ENCODE peak calls at places on chromosomes 13 and 19, in five cellular contexts. One of them, this sample, is unnamed.

GRCh38 chr13:31160857-31161582 is 684 bp downstream of the HSPH1 start:
- DNase-seq in HCT116: no peak
- DNase-seq in NT2/D1: no peak
- DNase-seq in K562: peak
- DNase-seq in GM12878: peak
- DNase-seq in this sample: peak

GRCh38 chr19:17632577-17632976 is 55.6 kb downstream of the UNC13A start:
- DNase-seq in HCT116: no peak
- DNase-seq in NT2/D1: no peak
- DNase-seq in K562: no peak
- DNase-seq in GM12878: no peak
- DNase-seq in this sample: no peak

GRCh38 chr19:480016-480855 is 16.1 kb upstream of the MADCAM1 start:
- DNase-seq in HCT116: no peak
- DNase-seq in NT2/D1: no peak
- DNase-seq in K562: peak
- DNase-seq in GM12878: no peak
- DNase-seq in this sample: no peak

GRCh38 chr19:35639321-35639639 is 2.3 kb upstream of the ETV2 start:
- DNase-seq in HCT116: no peak
- DNase-seq in NT2/D1: no peak
- DNase-seq in K562: no peak
- DNase-seq in GM12878: no peak
- DNase-seq in this sample: no peak

GRCh38 chr13:101264931-101265330 is 151.4 kb downstream of the NALCN start:
- DNase-seq in HCT116: no peak
- DNase-seq in NT2/D1: no peak
- DNase-seq in K562: no peak
- DNase-seq in GM12878: no peak
- DNase-seq in this sample: no peak

GRCh38 chr19:41957838-41958366 is 1.2 kb downstream of the RABAC1 start:
- DNase-seq in HCT116: peak
- DNase-seq in NT2/D1: peak
- DNase-seq in K562: peak
- DNase-seq in GM12878: no peak
- DNase-seq in this sample: peak

GRCh38 chr13:40613192-40613818 is 53.1 kb downstream of the FOXO1 start:
- DNase-seq in HCT116: no peak
- DNase-seq in NT2/D1: no peak
- DNase-seq in K562: no peak
- DNase-seq in GM12878: peak
- DNase-seq in this sample: no peak

GRCh38 chr13:94228781-94229180 is 250.7 kb downstream of the DCT start:
- DNase-seq in HCT116: no peak
- DNase-seq in NT2/D1: no peak
- DNase-seq in K562: no peak
- DNase-seq in GM12878: no peak
- DNase-seq in this sample: no peak

GRCh38 chr13:24746618-24747247 is 17.2 kb upstream of the RNF17 start:
- DNase-seq in HCT116: no peak
- DNase-seq in NT2/D1: no peak
- DNase-seq in K562: no peak
- DNase-seq in GM12878: no peak
- DNase-seq in this sample: peak

GRCh38 chr13:49218493-49219051 is 1.6 kb upstream of the MLNR start:
- DNase-seq in HCT116: no peak
- DNase-seq in NT2/D1: no peak
- DNase-seq in K562: no peak
- DNase-seq in GM12878: no peak
- DNase-seq in this sample: peak

GRCh38 chr13:48769107-48769704 is 115.5 kb downstream of the CYSLTR2 start:
- DNase-seq in HCT116: peak
- DNase-seq in NT2/D1: peak
- DNase-seq in K562: peak
- DNase-seq in GM12878: peak
- DNase-seq in this sample: peak

GRCh38 chr19:36245210-36246005 is 30.5 kb downstream of the ZNF146 start:
- DNase-seq in HCT116: no peak
- DNase-seq in NT2/D1: peak
- DNase-seq in K562: no peak
- DNase-seq in GM12878: no peak
- DNase-seq in this sample: peak

GRCh38 chr19:50565984-50566903 is 2.0 kb downstream of the LRRC4B start:
- DNase-seq in HCT116: no peak
- DNase-seq in NT2/D1: no peak
- DNase-seq in K562: no peak
- DNase-seq in GM12878: no peak
- DNase-seq in this sample: peak

GRCh38 chr13:36815069-36815468 is 4.0 kb upstream of the RFXAP start:
- DNase-seq in HCT116: peak
- DNase-seq in NT2/D1: no peak
- DNase-seq in K562: peak
- DNase-seq in GM12878: no peak
- DNase-seq in this sample: no peak

GRCh38 chr19:33988601-33989000 is 183.7 kb upstream of the LSM14A start:
- DNase-seq in HCT116: no peak
- DNase-seq in NT2/D1: no peak
- DNase-seq in K562: no peak
- DNase-seq in GM12878: no peak
- DNase-seq in this sample: no peak

GRCh38 chr13:103287659-103288058 is 221.4 kb upstream of the SLC10A2 start:
- DNase-seq in HCT116: no peak
- DNase-seq in NT2/D1: no peak
- DNase-seq in K562: no peak
- DNase-seq in GM12878: no peak
- DNase-seq in this sample: no peak

GRCh38 chr13:30738526-30738925 is 3.2 kb downstream of the ALOX5AP start:
- DNase-seq in HCT116: no peak
- DNase-seq in NT2/D1: no peak
- DNase-seq in K562: no peak
- DNase-seq in GM12878: no peak
- DNase-seq in this sample: no peak

GRCh38 chr13:101552797-101553196 is 100.3 kb downstream of the ITGBL1 start:
- DNase-seq in HCT116: no peak
- DNase-seq in NT2/D1: no peak
- DNase-seq in K562: no peak
- DNase-seq in GM12878: no peak
- DNase-seq in this sample: no peak

GRCh38 chr19:8457209-8457608 is 12.4 kb downstream of the HNRNPM start:
- DNase-seq in HCT116: no peak
- DNase-seq in NT2/D1: no peak
- DNase-seq in K562: no peak
- DNase-seq in GM12878: no peak
- DNase-seq in this sample: no peak

DNA sequence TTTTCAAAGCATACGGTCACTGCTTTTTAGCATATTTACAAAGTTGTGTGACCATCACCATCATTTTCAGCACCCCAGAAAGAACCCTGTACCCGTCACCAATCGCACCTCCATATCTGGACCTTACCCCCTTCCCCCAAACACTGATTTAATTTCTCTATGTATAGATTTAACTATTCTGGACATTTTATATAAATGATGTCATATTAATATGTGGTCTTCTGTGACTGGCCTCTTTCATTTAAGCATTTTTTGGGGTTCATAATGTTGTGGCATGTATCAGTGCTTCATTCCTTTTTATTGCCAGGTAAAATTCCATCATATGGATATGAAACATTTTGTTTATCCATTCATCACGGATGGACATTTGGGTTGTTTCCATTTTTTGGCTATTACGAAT is 74.0 kb downstream of the TBC1D4 start:
- DNase-seq in HCT116: no peak
- DNase-seq in NT2/D1: no peak
- DNase-seq in K562: no peak
- DNase-seq in GM12878: no peak
- DNase-seq in this sample: no peak
- TF ChIP-seq ZNF274 in HCT116: no peak
- TF ChIP-seq ZNF274 in NT2/D1: no peak
- TF ChIP-seq ZNF274 in K562: no peak
- TF ChIP-seq ZNF274 in GM12878: no peak
- TF ChIP-seq ZNF274 in this sample: no peak

GRCh38 chr19:54521860-54522513 is 19.4 kb downstream of the LAIR2 start:
- DNase-seq in HCT116: no peak
- DNase-seq in NT2/D1: no peak
- DNase-seq in K562: no peak
- DNase-seq in GM12878: no peak
- DNase-seq in this sample: no peak

GRCh38 chr19:54517483-54517882 is 14.9 kb downstream of the LAIR2 start:
- DNase-seq in HCT116: no peak
- DNase-seq in NT2/D1: peak
- DNase-seq in K562: peak
- DNase-seq in GM12878: no peak
- DNase-seq in this sample: no peak

GRCh38 chr19:54515156-54515555 is 12.5 kb downstream of the LAIR2 start:
- DNase-seq in HCT116: no peak
- DNase-seq in NT2/D1: no peak
- DNase-seq in K562: no peak
- DNase-seq in GM12878: no peak
- DNase-seq in this sample: no peak

GRCh38 chr19:54521022-54521859 is 18.6 kb downstream of the LAIR2 start:
- DNase-seq in HCT116: no peak
- DNase-seq in NT2/D1: no peak
- DNase-seq in K562: no peak
- DNase-seq in GM12878: peak
- DNase-seq in this sample: no peak

GRCh38 chr19:54518844-54519243 is 16.2 kb downstream of the LAIR2 start:
- DNase-seq in HCT116: no peak
- DNase-seq in NT2/D1: no peak
- DNase-seq in K562: peak
- DNase-seq in GM12878: peak
- DNase-seq in this sample: no peak
- TF ChIP-seq ZNF274 in HCT116: no peak
- TF ChIP-seq ZNF274 in NT2/D1: no peak
- TF ChIP-seq ZNF274 in K562: no peak
- TF ChIP-seq ZNF274 in GM12878: no peak
- TF ChIP-seq ZNF274 in this sample: no peak

GRCh38 chr19:46755077-46755852 is 9.0 kb upstream of the STRN4 start:
- DNase-seq in HCT116: no peak
- DNase-seq in NT2/D1: no peak
- DNase-seq in K562: no peak
- DNase-seq in GM12878: no peak
- DNase-seq in this sample: no peak

GRCh38 chr19:46755853-46756543 is 9.7 kb upstream of the STRN4 start:
- DNase-seq in HCT116: no peak
- DNase-seq in NT2/D1: no peak
- DNase-seq in K562: no peak
- DNase-seq in GM12878: no peak
- DNase-seq in this sample: no peak

GRCh38 chr19:46748325-46749109 is 2.3 kb upstream of the STRN4 start:
- DNase-seq in HCT116: no peak
- DNase-seq in NT2/D1: no peak
- DNase-seq in K562: peak
- DNase-seq in GM12878: no peak
- DNase-seq in this sample: no peak

GRCh38 chr19:46756544-46756888 is 10.3 kb upstream of the STRN4 start:
- DNase-seq in HCT116: no peak
- DNase-seq in NT2/D1: no peak
- DNase-seq in K562: no peak
- DNase-seq in GM12878: no peak
- DNase-seq in this sample: no peak

GRCh38 chr19:46753420-46754155 is 7.3 kb upstream of the STRN4 start:
- DNase-seq in HCT116: no peak
- DNase-seq in NT2/D1: no peak
- DNase-seq in K562: peak
- DNase-seq in GM12878: no peak
- DNase-seq in this sample: no peak
- TF ChIP-seq ZNF274 in HCT116: no peak
- TF ChIP-seq ZNF274 in NT2/D1: no peak
- TF ChIP-seq ZNF274 in K562: no peak
- TF ChIP-seq ZNF274 in GM12878: no peak
- TF ChIP-seq ZNF274 in this sample: no peak

GRCh38 chr19:3253270-3253669 is 28.8 kb downstream of the CELF5 start:
- DNase-seq in HCT116: peak
- DNase-seq in NT2/D1: no peak
- DNase-seq in K562: peak
- DNase-seq in GM12878: no peak
- DNase-seq in this sample: no peak
- TF ChIP-seq ZNF274 in HCT116: no peak
- TF ChIP-seq ZNF274 in NT2/D1: no peak
- TF ChIP-seq ZNF274 in K562: no peak
- TF ChIP-seq ZNF274 in GM12878: no peak
- TF ChIP-seq ZNF274 in this sample: no peak

GRCh38 chr19:47093254-47093653 is 20.3 kb downstream of the ZC3H4 start:
- DNase-seq in HCT116: no peak
- DNase-seq in NT2/D1: no peak
- DNase-seq in K562: no peak
- DNase-seq in GM12878: no peak
- DNase-seq in this sample: no peak
- TF ChIP-seq ZNF274 in HCT116: no peak
- TF ChIP-seq ZNF274 in NT2/D1: no peak
- TF ChIP-seq ZNF274 in K562: no peak
- TF ChIP-seq ZNF274 in GM12878: no peak
- TF ChIP-seq ZNF274 in this sample: no peak